ENCODE peak calls at places on chromosomes 6 and 20, in eight cellular contexts. Z is upper lobe of right lung, B is adrenal gland, Q is uterus, U is tibial artery, N is MM.1S, D is cardiac muscle cell, H is body of pancreas. P is an unnamed sample.

GRCh38 chr6:149209879-149210278 is 107.6 kb upstream of the TAB2 start:
- DNase-seq in Q (no peak), D (no peak), N (no peak), H (no peak), Z (no peak), U (no peak), B (no peak), P (no peak)

GRCh38 chr6:31197559-31198305 is 27.2 kb upstream of the POU5F1 start:
- DNase-seq in N (peak; percentile 93), B (peak; percentile 93), U (peak; percentile 95), D (peak; percentile 88), Z (peak; percentile 96), H (peak; percentile 94), Q (peak; percentile 89), P (peak; percentile 96)

GRCh38 chr20:59515013-59515905 is 89.1 kb upstream of the PHACTR3 start:
- DNase-seq in N (no peak), H (peak; percentile 85), D (peak; percentile 90), U (no peak), Z (peak; percentile 83), Q (peak; percentile 45), B (peak; percentile 82), P (peak; percentile 74)

GRCh38 chr20:51910202-51911050 is 108.1 kb upstream of the SALL4 start:
- DNase-seq in Z (no peak), H (no peak), Q (no peak), U (no peak), D (peak; percentile 42), N (no peak), B (no peak), P (no peak)

GRCh38 chr20:42097741-42098140 is 479.6 kb upstream of the CHD6 start:
- DNase-seq in D (no peak), B (no peak), U (no peak), Q (no peak), H (no peak), Z (no peak), N (peak; percentile 1), P (no peak)

GRCh38 chr6:168988280-168988679 is 265.4 kb downstream of the THBS2 start:
- DNase-seq in U (no peak), D (no peak), N (no peak), B (no peak), Q (no peak), H (no peak), Z (no peak), P (no peak)

GRCh38 chr20:63363981-63364536 is 2.9 kb upstream of the CHRNA4 start:
- DNase-seq in Z (no peak), U (no peak), Q (no peak), N (no peak), H (no peak), D (no peak), B (no peak), P (no peak)

GRCh38 chr6:71457883-71458282 is 169.3 kb downstream of the OGFRL1 start:
- DNase-seq in N (peak; percentile 21), B (no peak), D (no peak), H (peak; percentile 14), Z (no peak), Q (no peak), U (no peak), P (no peak)

GRCh38 chr20:34552569-34552968 is 5.9 kb upstream of the MAP1LC3A start:
- DNase-seq in Q (no peak), H (no peak), N (no peak), D (no peak), Z (no peak), B (no peak), U (no peak), P (no peak)

GRCh38 chr20:50996901-50997830 is 25.7 kb downstream of the KCNG1 start:
- DNase-seq in B (no peak), N (no peak), Z (no peak), D (no peak), H (no peak), U (no peak), Q (no peak), P (no peak)

DNA sequence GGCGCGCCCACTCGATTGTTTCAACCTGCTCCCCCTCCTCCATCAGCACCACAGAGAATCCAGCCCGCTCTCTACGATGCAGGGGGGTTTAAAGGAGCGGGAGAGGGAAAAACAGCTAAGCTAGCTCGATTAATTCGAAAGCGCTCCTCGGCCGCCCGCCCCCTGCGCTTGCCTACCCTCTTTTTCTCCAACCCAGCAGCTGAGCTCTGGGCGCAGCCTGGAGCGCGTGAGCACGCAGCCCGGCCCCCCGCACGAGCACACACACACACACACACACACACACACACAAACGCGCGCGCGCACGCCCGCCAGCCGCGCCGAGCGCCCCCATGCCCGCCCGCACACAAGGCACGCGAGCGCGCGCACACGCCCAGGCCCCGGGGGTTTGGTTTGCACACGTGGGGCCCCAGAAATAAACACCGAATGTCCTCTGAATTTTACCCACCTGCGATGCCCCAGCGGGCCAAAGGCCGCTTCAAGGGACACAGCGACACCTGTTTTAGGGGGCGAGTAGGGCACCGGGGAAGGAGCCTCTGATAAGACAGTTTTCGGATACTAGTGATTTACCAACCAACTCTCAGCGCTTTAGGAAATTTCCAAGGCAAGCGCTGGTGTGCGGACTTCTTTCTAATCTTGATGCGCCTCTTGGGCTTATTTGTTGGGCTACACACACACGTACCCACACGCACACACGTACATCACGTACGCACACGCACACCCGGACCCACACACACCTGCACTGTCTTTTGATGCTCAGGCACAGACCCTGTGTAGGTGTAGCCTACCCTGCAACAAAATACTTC is 787 bp upstream of the NRN1 start:
- DNase-seq in D (peak; percentile 50), U (peak; percentile 73), B (no peak), H (peak; percentile 12), Z (no peak), Q (no peak), N (peak; percentile 83), P (no peak)
- H3K27me3 ChIP-seq in D (peaks cover 65% of the 10 kb centered on the region), U (peaks cover 77% of the 10 kb centered on the region), B (peaks cover 72% of the 10 kb centered on the region), H (no peaks in the 10 kb centered on the region), Z (peaks cover 89% of the 10 kb centered on the region), Q (peaks cover 68% of the 10 kb centered on the region), N (peaks cover 17% of the 10 kb centered on the region), P (peaks cover 69% of the 10 kb centered on the region)

DNA sequence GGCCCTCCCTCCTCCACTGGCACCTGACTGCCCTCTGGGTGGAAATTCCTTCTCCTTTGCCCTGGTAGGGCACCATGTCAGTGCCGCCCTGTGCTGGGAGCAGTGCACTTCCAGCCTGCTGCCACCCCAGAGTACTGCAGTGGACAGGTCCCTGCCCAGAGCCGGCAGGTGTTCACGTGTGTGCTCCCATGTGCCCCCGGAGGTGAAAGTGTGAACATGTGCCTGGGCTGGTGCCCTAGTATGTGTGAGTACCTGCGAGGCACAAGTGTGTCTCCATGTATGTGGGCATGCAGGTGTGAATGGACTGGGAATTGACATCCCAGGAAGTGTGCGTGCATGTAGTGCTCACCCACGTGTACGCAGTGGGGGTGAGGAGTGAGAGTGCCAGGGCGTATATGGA is 29.4 kb downstream of the SDCBP2 start:
- DNase-seq in D (peak; percentile 16), Z (peak; percentile 61), B (no peak), H (peak; percentile 41), U (peak; percentile 45), Q (no peak), N (peak; percentile 40), P (peak; percentile 34)
- TF ChIP-seq CTCF in D (peak; percentile 9), Z (no peak), B (no peak), H (peak; percentile 16), U (no peak), Q (no peak), N (peak; percentile 46), P (peak; percentile 22)

GRCh38 chr6:138468320-138469015 is 30.8 kb downstream of the NHSL1 start:
- DNase-seq in N (no peak), U (no peak), D (no peak), Q (no peak), B (no peak), H (no peak), Z (no peak), P (no peak)

GRCh38 chr6:138464085-138464484 is 35.2 kb downstream of the NHSL1 start:
- DNase-seq in N (no peak), Z (no peak), D (no peak), H (no peak), Q (no peak), U (no peak), B (no peak), P (no peak)

GRCh38 chr6:138467901-138468300 is 31.4 kb downstream of the NHSL1 start:
- DNase-seq in D (no peak), H (no peak), Q (no peak), N (no peak), Z (no peak), U (no peak), B (no peak), P (no peak)

GRCh38 chr6:138461647-138462046 is 37.6 kb downstream of the NHSL1 start:
- DNase-seq in B (no peak), D (no peak), N (no peak), Q (no peak), U (no peak), H (no peak), Z (no peak), P (no peak)

DNA sequence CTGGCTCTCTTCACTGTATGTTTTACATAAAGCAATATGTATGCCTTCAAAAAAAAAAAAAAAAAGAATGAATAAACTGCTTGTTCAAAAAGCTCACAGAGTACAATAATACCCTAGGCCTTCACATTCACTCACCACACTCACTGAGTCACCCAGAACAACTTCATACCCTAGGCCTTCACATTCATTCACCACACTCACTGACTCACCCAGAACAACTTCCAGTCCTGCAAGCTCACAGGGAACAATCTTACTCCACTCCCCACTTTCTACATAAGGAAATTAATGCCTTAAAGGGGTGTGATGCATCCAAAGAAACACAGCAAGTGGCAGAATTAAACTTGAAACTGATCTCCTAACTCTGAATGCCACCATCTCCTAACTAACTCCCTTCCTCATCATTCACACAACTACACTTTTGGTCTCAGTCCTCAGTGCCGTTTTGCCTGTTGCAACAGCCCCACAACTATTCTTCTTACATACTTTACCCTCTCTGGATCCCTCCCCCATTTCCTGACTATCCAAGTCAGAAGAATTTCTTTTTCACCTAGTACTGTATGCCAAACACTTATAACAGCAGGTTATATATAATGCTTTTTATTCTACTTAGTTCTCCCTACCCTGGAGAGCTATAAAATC is 34.2 kb downstream of the NHSL1 start:
- DNase-seq in D (no peak), U (no peak), N (no peak), Z (no peak), B (no peak), H (no peak), Q (no peak), P (no peak)
- H3K27me3 ChIP-seq in D (no peaks in the 10 kb centered on the region), U (no peaks in the 10 kb centered on the region), N (no peaks in the 10 kb centered on the region), Z (no peaks in the 10 kb centered on the region), B (no peaks in the 10 kb centered on the region), H (no peaks in the 10 kb centered on the region), Q (no peaks in the 10 kb centered on the region), P (no peaks in the 10 kb centered on the region)

DNA sequence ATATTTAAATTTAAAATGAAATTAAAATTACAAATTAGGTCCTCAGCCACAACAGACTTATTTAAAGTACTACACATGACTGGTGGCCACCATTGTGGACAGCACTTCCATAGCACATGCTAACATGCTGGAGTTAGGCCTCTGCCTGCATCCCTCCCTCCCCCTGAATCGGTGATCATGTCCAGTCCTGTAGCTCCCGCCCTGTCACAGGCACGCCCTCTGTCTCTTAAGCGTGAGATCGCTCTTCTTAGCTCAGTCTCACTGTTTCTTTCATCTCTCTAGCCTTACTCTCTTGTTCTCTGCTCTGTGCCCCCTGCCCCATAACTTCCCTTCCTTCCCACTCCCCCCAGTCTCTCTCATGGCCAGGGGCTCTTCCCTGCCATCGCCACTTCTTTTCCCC is 28.9 kb downstream of the ELMO2 start:
- DNase-seq in H (no peak), B (no peak), Z (no peak), D (no peak), N (no peak), Q (no peak), U (no peak), P (no peak)
- TF ChIP-seq CTCF in H (no peak), B (no peak), Z (no peak), D (no peak), N (no peak), Q (no peak), U (no peak), P (no peak)

GRCh38 chr6:44284119-44284518 is 13.9 kb downstream of the TMEM151B start:
- DNase-seq in Q (no peak), U (no peak), H (no peak), Z (no peak), N (no peak), B (no peak), D (no peak), P (no peak)
- H3K27me3 ChIP-seq in Q (no peaks in the 10 kb centered on the region), U (peaks cover 29% of the 10 kb centered on the region), H (no peaks in the 10 kb centered on the region), Z (peaks cover 33% of the 10 kb centered on the region), N (peaks cover 77% of the 10 kb centered on the region), B (peaks cover 17% of the 10 kb centered on the region), D (peaks cover 47% of the 10 kb centered on the region), P (peaks cover 7% of the 10 kb centered on the region)